ENCODE peak calls at places on chromosome 3, in nine cellular contexts. A, Y, K, U, F, I, P, N and Z are unnamed samples.
A peak's percentile ranks its signal among the peaks of the same experiment; 100 is the strongest.

GRCh38 chr3:45677841-45678240 is 11.4 kb upstream of the SACM1L start:
- DNase-seq in U (no peak), K (no peak), F (no peak), A (no peak), P (no peak), I (no peak), Y (no peak), N (no peak), Z (no peak)

GRCh38 chr3:20997183-20997582 is 753.8 kb downstream of the ZNF385D start:
- DNase-seq in P (no peak), A (no peak), F (no peak), N (no peak), K (no peak), Y (no peak), U (no peak), I (no peak), Z (no peak)

GRCh38 chr3:196080997-196081833 is 675 bp downstream of the TFRC start:
- DNase-seq in Y (peak; percentile 30), A (peak; percentile 73), I (no peak), K (peak; percentile 76), F (peak; percentile 79), N (peak; percentile 60), P (peak; percentile 45), U (peak; percentile 84), Z (peak; percentile 72)

GRCh38 chr3:73144276-73144675 is 82.8 kb downstream of the EBLN2 start:
- DNase-seq in K (no peak), U (no peak), P (no peak), Y (no peak), I (no peak), A (no peak), N (no peak), F (no peak), Z (no peak)

GRCh38 chr3:142973217-142974009 is 9.9 kb upstream of the PAQR9 start:
- DNase-seq in A (no peak), Y (no peak), K (no peak), F (no peak), P (no peak), N (no peak), U (no peak), I (no peak), Z (no peak)

GRCh38 chr3:156837130-156837529 is 11.0 kb downstream of the LEKR1 start:
- DNase-seq in Y (no peak), F (no peak), K (no peak), U (no peak), P (no peak), A (no peak), I (no peak), N (no peak), Z (no peak)

GRCh38 chr3:159856496-159857098 is 132.0 kb upstream of the IL12A start:
- DNase-seq in K (no peak), I (no peak), F (no peak), N (no peak), U (no peak), Y (no peak), P (no peak), A (no peak), Z (no peak)

GRCh38 chr3:170893894-170894293 is 14.5 kb downstream of the EIF5A2 start:
- DNase-seq in I (no peak), F (no peak), P (no peak), K (no peak), Y (no peak), U (no peak), A (no peak), N (no peak), Z (no peak)

GRCh38 chr3:185818267-185818875 is 6.5 kb downstream of the IGF2BP2 start:
- DNase-seq in F (no peak), P (no peak), Y (no peak), K (no peak), I (no peak), N (no peak), A (no peak), U (no peak), Z (no peak)

GRCh38 chr3:62049033-62049432 is 324.3 kb downstream of the FEZF2 start:
- DNase-seq in U (no peak), Y (no peak), P (no peak), F (no peak), K (no peak), N (no peak), A (no peak), I (no peak), Z (no peak)

GRCh38 chr3:151329368-151329767 is at the start of gene P2RY13:
- DNase-seq in K (no peak), Y (no peak), I (no peak), N (no peak), U (no peak), P (no peak), A (no peak), F (no peak), Z (no peak)

GRCh38 chr3:65181397-65181871 is 493.6 kb upstream of the ADAMTS9 start:
- DNase-seq in A (no peak), Y (no peak), N (no peak), K (no peak), F (no peak), P (no peak), U (peak; percentile 14), I (no peak), Z (no peak)

GRCh38 chr3:127570520-127570919 is 20.0 kb downstream of the TPRA1 start:
- DNase-seq in K (no peak), U (no peak), Y (no peak), A (no peak), P (no peak), F (no peak), N (no peak), I (no peak), Z (no peak)

GRCh38 chr3:32414527-32415202 is 23.0 kb downstream of the CMTM7 start:
- DNase-seq in K (peak; percentile 71), F (peak; percentile 73), N (peak; percentile 66), P (no peak), I (no peak), Y (no peak), U (no peak), A (no peak), Z (no peak)

GRCh38 chr3:195236801-195237570 is 34.0 kb downstream of the XXYLT1 start:
- DNase-seq in I (no peak), F (no peak), N (no peak), A (peak; percentile 26), K (no peak), U (no peak), P (no peak), Y (no peak), Z (no peak)

GRCh38 chr3:71077070-71077469 is 506.5 kb downstream of the FOXP1 start:
- DNase-seq in A (no peak), I (no peak), F (no peak), Y (no peak), P (no peak), U (no peak), N (no peak), K (no peak), Z (no peak)

GRCh38 chr3:112401617-112402016 is 68.7 kb downstream of the CD200 start:
- DNase-seq in Y (no peak), I (no peak), A (no peak), P (no peak), N (no peak), K (no peak), U (no peak), F (no peak), Z (no peak)

GRCh38 chr3:147377412-147378185 is 28.7 kb downstream of the ZIC4 start:
- DNase-seq in I (no peak), Y (no peak), U (no peak), N (no peak), P (peak; percentile 76), F (no peak), A (no peak), K (no peak), Z (no peak)

GRCh38 chr3:126212629-126213375 is 32.4 kb upstream of the ALDH1L1 start:
- DNase-seq in N (no peak), K (no peak), Y (no peak), A (peak; percentile 65), F (no peak), P (peak; percentile 84), I (no peak), U (peak; percentile 68), Z (no peak)

GRCh38 chr3:108820586-108820985 is 2.0 kb upstream of the TRAT1 start:
- DNase-seq in K (no peak), A (no peak), P (no peak), U (no peak), F (peak; percentile 24), Y (no peak), I (no peak), N (no peak), Z (peak; percentile 85)

GRCh38 chr3:184230081-184230602 is 757 bp downstream of the VWA5B2 start:
- DNase-seq in Y (no peak), I (no peak), N (no peak), K (no peak), A (peak; percentile 52), F (no peak), P (no peak), U (peak; percentile 63), Z (no peak)

GRCh38 chr3:65230251-65231140 is 542.7 kb upstream of the ADAMTS9 start:
- DNase-seq in I (no peak), N (no peak), F (no peak), U (no peak), P (no peak), A (no peak), K (no peak), Y (no peak), Z (no peak)

GRCh38 chr3:69690-70089 is 126.9 kb upstream of the CHL1 start:
- DNase-seq in P (no peak), N (no peak), Y (no peak), K (no peak), A (no peak), F (no peak), I (no peak), U (no peak), Z (no peak)

GRCh38 chr3:195163719-195164572 is 107.0 kb downstream of the XXYLT1 start:
- DNase-seq in A (no peak), Y (no peak), P (no peak), F (no peak), N (no peak), I (no peak), K (no peak), U (no peak), Z (no peak)

GRCh38 chr3:109927161-109927560 is 589.8 kb upstream of the DPPA4 start:
- DNase-seq in P (no peak), F (no peak), I (peak; percentile 78), A (no peak), U (no peak), K (no peak), N (no peak), Y (no peak), Z (no peak)